ENCODE peak calls at places on chromosomes 7 and 10, in nine cellular contexts. K, W, Y, Z, P, A, F, H and R are unnamed samples. For H3K36me3, the result is how much of the 10 kb centered on the place peaks cover.

GRCh38 chr10:77919713-77920108 is 6.8 kb downstream of the DLG5 start:
- DNase-seq in K (no peak), W (peak), Y (peak), Z (no peak), P (no peak), A (peak), F (no peak), H (peak), R (peak)

GRCh38 chr7:133354546-133355324 is 101.9 kb downstream of the EXOC4 start:
- DNase-seq in K (no peak), W (peak), Y (no peak), Z (no peak), P (no peak), A (peak), F (no peak), H (peak), R (peak)

GRCh38 chr7:36032362-36032818 is 120.7 kb upstream of the EEPD1 start:
- DNase-seq in K (no peak), W (peak), Y (no peak), Z (no peak), P (no peak), A (no peak), F (no peak), H (no peak), R (no peak)

GRCh38 chr10:99466632-99467031 is 36.2 kb upstream of the GOT1 start:
- DNase-seq in K (no peak), W (no peak), Y (no peak), Z (no peak), P (peak), A (no peak), F (peak), H (no peak), R (no peak)

GRCh38 chr7:131570401-131570800 is 14.0 kb upstream of the PODXL start:
- DNase-seq in K (no peak), W (no peak), Y (no peak), Z (no peak), P (no peak), A (no peak), F (no peak), H (no peak), R (no peak)

GRCh38 chr10:121469797-121470606 is 128.2 kb downstream of the FGFR2 start:
- DNase-seq in K (peak), W (no peak), Y (no peak), Z (no peak), P (no peak), A (no peak), F (no peak), H (no peak), R (no peak)

GRCh38 chr10:78506614-78507013 is 473.0 kb downstream of the RPS24 start:
- DNase-seq in K (no peak), W (no peak), Y (no peak), Z (no peak), P (no peak), A (no peak), F (no peak), H (no peak), R (no peak)

GRCh38 chr10:91569522-91569921 is 63.3 kb downstream of the PPP1R3C start:
- DNase-seq in K (no peak), W (no peak), Y (no peak), Z (no peak), P (no peak), A (no peak), F (no peak), H (no peak), R (no peak)

GRCh38 chr7:80941206-80941758 is 22.4 kb upstream of the SEMA3C start:
- DNase-seq in K (no peak), W (peak), Y (peak), Z (no peak), P (no peak), A (peak), F (no peak), H (no peak), R (no peak)

GRCh38 chr10:77566228-77566627 is 71.4 kb downstream of the KCNMA1 start:
- DNase-seq in K (no peak), W (no peak), Y (no peak), Z (no peak), P (no peak), A (no peak), F (no peak), H (no peak), R (no peak)

GRCh38 chr7:15737586-15737985 is 51.1 kb upstream of the MEOX2 start:
- DNase-seq in K (no peak), W (no peak), Y (no peak), Z (no peak), P (no peak), A (no peak), F (no peak), H (no peak), R (peak)

GRCh38 chr7:153047079-153047478 is 287.5 kb downstream of the ACTR3B start:
- DNase-seq in K (no peak), W (no peak), Y (no peak), Z (no peak), P (no peak), A (no peak), F (no peak), H (no peak), R (no peak)

GRCh38 chr10:86594535-86594934 is 59.8 kb upstream of the OPN4 start:
- DNase-seq in K (no peak), W (peak), Y (no peak), Z (no peak), P (no peak), A (peak), F (no peak), H (no peak), R (peak)

GRCh38 chr10:98361131-98361633 is 53.8 kb downstream of the PYROXD2 start:
- DNase-seq in K (peak), W (peak), Y (peak), Z (no peak), P (peak), A (peak), F (peak), H (peak), R (peak)

GRCh38 chr10:10788761-10789160 is 228.9 kb upstream of the CELF2 start:
- DNase-seq in K (no peak), W (no peak), Y (no peak), Z (no peak), P (no peak), A (no peak), F (no peak), H (no peak), R (no peak)

GRCh38 chr7:953547-954327 is 743 bp downstream of the ADAP1 start:
- DNase-seq in K (peak), W (peak), Y (peak), Z (peak), P (peak), A (peak), F (peak), H (no peak), R (peak)

GRCh38 chr10:79063071-79063491 is 5.7 kb upstream of the ZMIZ1 start:
- DNase-seq in K (peak), W (no peak), Y (no peak), Z (no peak), P (peak), A (no peak), F (peak), H (no peak), R (no peak)

GRCh38 chr10:127349737-127350136 is 153.3 kb upstream of the INSYN2A start:
- DNase-seq in K (no peak), W (peak), Y (no peak), Z (no peak), P (no peak), A (no peak), F (no peak), H (no peak), R (no peak)

GRCh38 chr10:60524541-60524940 is 134.9 kb upstream of the ANK3 start:
- DNase-seq in K (no peak), W (peak), Y (no peak), Z (no peak), P (no peak), A (peak), F (no peak), H (no peak), R (peak)

GRCh38 chr10:79380918-79381775 is 33.9 kb downstream of the PPIF start:
- DNase-seq in K (peak), W (no peak), Y (no peak), Z (no peak), P (no peak), A (no peak), F (peak), H (no peak), R (no peak)

GRCh38 chr10:75401569-75402485 is at the start of gene ZNF503:
- DNase-seq in K (peak), W (peak), Y (peak), Z (no peak), P (peak), A (peak), F (peak), H (peak), R (peak)

GRCh38 chr10:17888189-17888588 is 63.5 kb upstream of the SLC39A12 start:
- DNase-seq in K (no peak), W (no peak), Y (no peak), Z (no peak), P (no peak), A (no peak), F (no peak), H (no peak), R (no peak)

GRCh38 chr7:45190406-45191165 is 33.0 kb downstream of the RAMP3 start:
- DNase-seq in K (no peak), W (no peak), Y (no peak), Z (no peak), P (no peak), A (no peak), F (no peak), H (no peak), R (no peak)

GRCh38 chr10:46075869-46076268 is 29.8 kb upstream of the MSMB start:
- DNase-seq in K (no peak), W (no peak), Y (no peak), Z (no peak), P (no peak), A (no peak), F (no peak), H (no peak), R (no peak)

GRCh38 chr10:50788951-50789904 is 49.5 kb downstream of the ASAH2B start:
- DNase-seq in K (no peak), W (peak), Y (peak), Z (no peak), P (no peak), A (peak), F (peak), H (peak), R (peak)

GRCh38 chr7:100091411-100092181 is 2.8 kb downstream of the COPS6 start:
- DNase-seq in K (no peak), W (peak), Y (no peak), Z (no peak), P (no peak), A (no peak), F (no peak), H (peak), R (no peak)

DNA sequence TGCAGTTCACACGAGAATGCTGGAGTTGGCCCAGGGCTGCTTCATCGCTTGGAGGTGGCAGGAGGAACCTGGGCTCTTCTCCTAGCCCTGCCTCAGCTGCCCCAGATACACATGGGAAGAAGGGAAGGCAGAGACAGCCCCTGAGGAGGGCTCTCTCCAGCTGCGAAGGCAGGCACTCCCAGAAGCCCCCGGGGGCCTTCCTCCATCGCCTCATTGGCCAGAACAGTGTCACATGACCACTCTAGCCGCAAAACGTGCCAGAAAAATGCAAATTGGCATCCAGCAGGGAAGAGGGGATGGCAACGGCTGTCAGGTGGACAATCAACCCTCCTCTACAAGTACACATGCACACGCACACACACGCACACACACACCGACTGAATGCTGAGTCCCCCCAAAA is 217.8 kb upstream of the FRMD4A start:
- DNase-seq in K (no peak), W (no peak), Y (no peak), Z (no peak), P (no peak), A (no peak), F (no peak), H (no peak), R (no peak)
- H3K36me3 ChIP-seq in K (under half), W (under half), Y (under half), Z (under half), P (under half), A (under half), F (under half), H (under half), R (under half)

DNA sequence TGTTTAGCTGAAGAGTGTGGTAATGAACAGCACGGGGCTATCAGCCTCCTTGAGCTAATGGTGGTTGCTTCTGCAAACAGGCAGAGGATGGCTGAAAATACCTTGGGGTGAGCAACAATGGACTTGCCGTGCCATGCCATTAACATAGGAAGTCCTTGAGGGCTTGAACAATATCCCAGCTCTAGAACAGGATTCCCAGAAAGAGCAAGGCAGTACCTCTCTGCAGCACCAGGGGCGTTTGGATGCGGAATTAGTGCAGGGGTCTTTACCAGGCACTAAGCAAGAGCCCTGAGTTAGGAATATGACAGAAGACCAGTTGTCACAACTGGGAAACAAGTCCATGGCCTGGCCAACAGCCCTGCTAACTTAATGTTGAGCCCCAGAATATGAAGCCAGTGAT is 143.2 kb upstream of the COBL start:
- DNase-seq in K (no peak), W (no peak), Y (no peak), Z (no peak), P (no peak), A (no peak), F (no peak), H (no peak), R (no peak)
- H3K27ac ChIP-seq in K (no peak), W (no peak), Y (no peak), Z (no peak), P (no peak), A (no peak), F (no peak), H (no peak), R (no peak)

GRCh38 chr7:76354981-76355730 is 3.6 kb downstream of the YWHAG start:
- DNase-seq in K (no peak), W (no peak), Y (no peak), Z (no peak), P (no peak), A (no peak), F (no peak), H (no peak), R (no peak)

GRCh38 chr7:76357379-76358052 is 1.3 kb downstream of the YWHAG start:
- DNase-seq in K (no peak), W (no peak), Y (no peak), Z (peak), P (no peak), A (no peak), F (no peak), H (no peak), R (no peak)

GRCh38 chr7:76354516-76354915 is 4.3 kb downstream of the YWHAG start:
- DNase-seq in K (no peak), W (no peak), Y (no peak), Z (no peak), P (no peak), A (no peak), F (no peak), H (no peak), R (peak)

GRCh38 chr7:76356823-76357222 is 2.0 kb downstream of the YWHAG start:
- DNase-seq in K (no peak), W (peak), Y (peak), Z (no peak), P (no peak), A (no peak), F (peak), H (peak), R (peak)

GRCh38 chr7:76356115-76356514 is 2.7 kb downstream of the YWHAG start:
- DNase-seq in K (no peak), W (no peak), Y (no peak), Z (no peak), P (no peak), A (no peak), F (no peak), H (no peak), R (no peak)
- H3K36me3 ChIP-seq in K (under half), W (under half), Y (under half), Z (under half), P (under half), A (under half), F (under half), H (under half), R (under half)

GRCh38 chr10:34240031-34240430 is 575.1 kb downstream of the PARD3 start:
- DNase-seq in K (no peak), W (no peak), Y (no peak), Z (no peak), P (no peak), A (no peak), F (no peak), H (no peak), R (no peak)
- H3K27ac ChIP-seq in K (no peak), W (no peak), Y (no peak), Z (no peak), P (no peak), A (no peak), F (no peak), H (no peak), R (no peak)

DNA sequence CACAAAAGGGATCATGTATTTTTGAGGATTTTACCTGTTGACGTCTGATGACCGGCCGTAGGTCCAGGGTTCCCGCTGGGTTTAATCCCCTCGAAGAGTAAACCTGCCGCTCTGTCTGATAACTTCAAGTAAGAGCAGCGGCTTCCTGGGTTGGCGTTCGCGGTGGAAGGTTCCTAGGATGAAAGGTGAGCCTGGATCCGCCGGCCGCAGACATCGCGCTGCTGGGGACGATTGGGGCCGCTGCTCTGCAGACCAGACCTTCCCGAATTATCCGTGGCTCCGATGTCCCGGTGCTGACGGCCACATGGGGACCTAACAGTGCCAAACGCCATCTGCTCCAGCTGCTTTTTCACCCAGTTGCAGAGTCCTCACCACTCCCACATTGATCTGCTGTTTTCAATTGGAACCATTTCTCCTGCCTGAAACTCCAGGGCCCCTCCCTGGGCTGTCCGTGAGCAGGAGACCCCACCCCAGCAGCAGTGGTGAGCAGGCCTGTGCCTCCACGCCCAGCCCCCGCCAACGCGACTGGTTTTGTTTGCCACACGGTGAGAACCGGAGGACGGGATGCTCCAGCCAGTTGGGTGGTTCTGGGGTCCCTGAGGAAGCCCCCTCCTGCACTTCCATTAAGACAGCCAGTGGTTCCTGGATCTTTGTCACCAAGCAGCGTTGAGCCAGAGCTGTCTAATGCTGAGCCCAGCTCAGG is 12.2 kb upstream of the AP5Z1 start:
- DNase-seq in K (no peak), W (no peak), Y (no peak), Z (no peak), P (no peak), A (no peak), F (no peak), H (no peak), R (no peak)
- H3K36me3 ChIP-seq in K (under half), W (under half), Y (under half), Z (under half), P (under half), A (under half), F (under half), H (under half), R (under half)

GRCh38 chr7:50637725-50638643 is 72.8 kb upstream of the DDC start:
- DNase-seq in K (no peak), W (peak), Y (no peak), Z (no peak), P (no peak), A (peak), F (no peak), H (no peak), R (no peak)

GRCh38 chr7:50641442-50642405 is 76.5 kb upstream of the DDC start:
- DNase-seq in K (no peak), W (no peak), Y (no peak), Z (no peak), P (no peak), A (no peak), F (peak), H (no peak), R (peak)

GRCh38 chr7:50644114-50644513 is 78.9 kb upstream of the DDC start:
- DNase-seq in K (no peak), W (no peak), Y (no peak), Z (no peak), P (no peak), A (no peak), F (no peak), H (no peak), R (no peak)

GRCh38 chr7:50640256-50640655 is 75.1 kb upstream of the DDC start:
- DNase-seq in K (no peak), W (no peak), Y (no peak), Z (no peak), P (no peak), A (no peak), F (no peak), H (no peak), R (no peak)

GRCh38 chr7:50640779-50641178 is 75.6 kb upstream of the DDC start:
- DNase-seq in K (no peak), W (no peak), Y (no peak), Z (no peak), P (no peak), A (no peak), F (no peak), H (no peak), R (no peak)
- H3K27ac ChIP-seq in K (no peak), W (no peak), Y (no peak), Z (no peak), P (no peak), A (no peak), F (no peak), H (no peak), R (no peak)

GRCh38 chr10:12807096-12807755 is 194.3 kb downstream of the CCDC3 start:
- DNase-seq in K (peak), W (no peak), Y (no peak), Z (no peak), P (no peak), A (no peak), F (no peak), H (no peak), R (peak)
- H3K36me3 ChIP-seq in K (under half), W (under half), Y (under half), Z (under half), P (under half), A (under half), F (under half), H (under half), R (under half)